ENCODE peak calls at places on chromosomes 2 and 18, in seven cellular contexts. B, U, T, L, K, F and I are unnamed samples.

GRCh38 chr2:146992466-146992865 is 852.4 kb upstream of the ACVR2A start:
- DNase-seq in U (no peak), B (no peak), K (no peak), L (no peak), F (no peak), T (no peak), I (no peak)

GRCh38 chr2:11492244-11492643 is 26.3 kb upstream of the E2F6 start:
- DNase-seq in L (no peak), U (no peak), T (no peak), B (no peak), F (no peak), K (no peak), I (no peak)

GRCh38 chr18:71998547-71998946 is 545.6 kb downstream of the CBLN2 start:
- DNase-seq in L (no peak), B (no peak), U (no peak), K (no peak), T (peak; percentile 53), F (no peak), I (no peak)

GRCh38 chr2:229164545-229165249 is 106.4 kb downstream of the PID1 start:
- DNase-seq in B (no peak), F (no peak), U (no peak), L (no peak), K (no peak), T (no peak), I (no peak)

GRCh38 chr2:188138313-188138712 is 153.4 kb upstream of the GULP1 start:
- DNase-seq in K (no peak), U (no peak), L (no peak), F (no peak), B (no peak), T (no peak), I (no peak)

GRCh38 chr2:10762651-10763460 is 41.4 kb downstream of the ATP6V1C2 start:
- DNase-seq in T (no peak), K (peak; percentile 65), B (no peak), U (peak; percentile 8), F (no peak), L (no peak), I (no peak)

GRCh38 chr18:72086421-72086820 is 457.7 kb downstream of the CBLN2 start:
- DNase-seq in U (no peak), B (no peak), F (no peak), K (peak; percentile 0), L (peak; percentile 39), T (peak; percentile 24), I (peak; percentile 8)

GRCh38 chr18:79682896-79683625 is 3.5 kb downstream of the CTDP1 start:
- DNase-seq in K (no peak), U (no peak), B (no peak), L (no peak), F (no peak), T (no peak), I (no peak)

GRCh38 chr18:910247-910646 is 5.6 kb downstream of the ADCYAP1 start:
- DNase-seq in T (no peak), F (no peak), U (no peak), L (no peak), K (no peak), B (no peak), I (no peak)

GRCh38 chr18:911025-911424 is 6.4 kb downstream of the ADCYAP1 start:
- DNase-seq in K (no peak), L (no peak), B (no peak), T (no peak), F (no peak), U (no peak), I (no peak)

GRCh38 chr18:907171-907879 is 2.7 kb downstream of the ADCYAP1 start:
- DNase-seq in K (no peak), F (no peak), B (peak; percentile 70), L (no peak), T (no peak), U (no peak), I (no peak)

GRCh38 chr18:907880-908512 is 3.3 kb downstream of the ADCYAP1 start:
- DNase-seq in T (no peak), U (no peak), L (no peak), F (no peak), K (no peak), B (peak; percentile 59), I (no peak)

GRCh38 chr18:908631-909621 is 4.3 kb downstream of the ADCYAP1 start:
- DNase-seq in F (no peak), B (no peak), L (no peak), U (no peak), K (no peak), T (no peak), I (no peak)
- TF ChIP-seq EZH2 in F (no peak), B (peak; percentile 84), L (peak; percentile 89), U (no peak), K (peak; percentile 89), T (no peak), I (peak; percentile 79)

GRCh38 chr2:133718688-133719201 is 150.5 kb upstream of the NCKAP5 start:
- DNase-seq in U (no peak), K (no peak), T (no peak), F (no peak), L (no peak), B (no peak), I (no peak)
- H3K9ac ChIP-seq in U (no peak overlapping the region), K (no peak overlapping the region), T (no peak overlapping the region), F (no peak overlapping the region), L (no peak overlapping the region), B (no peak overlapping the region), I (no peak overlapping the region)

GRCh38 chr2:181461056-181461630 is 4.0 kb downstream of the ITGA4 start:
- DNase-seq in L (no peak), T (no peak), F (no peak), U (no peak), K (no peak), B (no peak), I (no peak)
- TF ChIP-seq POLR2AphosphoS5 in L (no peak), T (no peak), F (no peak), U (no peak), K (no peak), B (no peak), I (no peak)

GRCh38 chr2:118255771-118256372 is 167.6 kb downstream of the INSIG2 start:
- DNase-seq in L (no peak), T (no peak), U (no peak), K (no peak), F (no peak), B (peak; percentile 49), I (no peak)
- TF ChIP-seq EZH2 in L (no peak), T (no peak), U (no peak), K (no peak), F (no peak), B (no peak), I (no peak)

GRCh38 chr2:119772767-119773166 is 13.0 kb downstream of the PTPN4 start:
- DNase-seq in K (no peak), T (no peak), U (no peak), B (no peak), L (no peak), F (no peak), I (no peak)

GRCh38 chr2:119772128-119772527 is 12.4 kb downstream of the PTPN4 start:
- DNase-seq in L (no peak), T (no peak), U (no peak), B (no peak), F (no peak), K (no peak), I (no peak)

GRCh38 chr2:119771331-119771730 is 11.6 kb downstream of the PTPN4 start:
- DNase-seq in T (no peak), K (peak; percentile 41), F (no peak), L (peak; percentile 44), B (no peak), U (no peak), I (no peak)

GRCh38 chr2:119769645-119770044 is 9.9 kb downstream of the PTPN4 start:
- DNase-seq in K (no peak), B (no peak), U (no peak), T (no peak), L (no peak), F (no peak), I (no peak)

GRCh38 chr2:119775102-119775501 is 15.4 kb downstream of the PTPN4 start:
- DNase-seq in B (no peak), F (no peak), T (no peak), K (no peak), U (no peak), L (no peak), I (no peak)
- H3K9ac ChIP-seq in B (no peak overlapping the region), F (no peak overlapping the region), T (no peak overlapping the region), K (no peak overlapping the region), U (no peak overlapping the region), L (no peak overlapping the region), I (no peak overlapping the region)